ENCODE peak calls at places on chromosomes 13 and 19, in six cellular contexts. S is WTC11, O is K562, L is HepG2, H is HCT116, B is GM12878. D is an unnamed sample.

GRCh38 chr13:66805657-66806056 is 424.5 kb downstream of the PCDH9 start:
- DNase-seq in S (no peak), O (no peak), L (no peak), H (no peak), B (no peak), D (no peak)

GRCh38 chr13:34941835-34942731 is at the start of gene NBEA:
- DNase-seq in S (peak; percentile 92), O (peak; percentile 43), L (peak; percentile 19), H (peak; percentile 46), B (peak; percentile 16), D (peak; percentile 98)

GRCh38 chr13:59914556-59914955 is 249.2 kb downstream of the DIAPH3 start:
- DNase-seq in S (no peak), O (no peak), L (no peak), H (no peak), B (no peak), D (no peak)

GRCh38 chr13:51152713-51153112 is 41.6 kb upstream of the C13orf42 start:
- DNase-seq in S (no peak), O (no peak), L (no peak), H (no peak), B (no peak), D (peak; percentile 42)

GRCh38 chr19:47022541-47023447 is 3.2 kb downstream of the NPAS1 start:
- DNase-seq in S (no peak), O (no peak), L (no peak), H (no peak), B (no peak), D (no peak)

GRCh38 chr19:41001243-41001971 is 10.3 kb downstream of the CYP2B6 start:
- DNase-seq in S (peak; percentile 24), O (peak; percentile 19), L (no peak), H (peak; percentile 43), B (no peak), D (no peak)

GRCh38 chr13:30690282-30691188 is 44.8 kb upstream of the ALOX5AP start:
- DNase-seq in S (no peak), O (no peak), L (no peak), H (no peak), B (no peak), D (no peak)

GRCh38 chr19:12708641-12709040 is 12.2 kb upstream of the FBXW9 start:
- DNase-seq in S (no peak), O (no peak), L (no peak), H (no peak), B (no peak), D (no peak)

GRCh38 chr19:14149509-14149994 is 13.2 kb upstream of the ASF1B start:
- DNase-seq in S (no peak), O (no peak), L (no peak), H (no peak), B (no peak), D (no peak)

GRCh38 chr13:25920277-25920676 is 131.5 kb downstream of the SHISA2 start:
- DNase-seq in S (no peak), O (no peak), L (no peak), H (no peak), B (no peak), D (no peak)

GRCh38 chr19:31263317-31263716 is 85.9 kb downstream of the TSHZ3 start:
- DNase-seq in S (no peak), O (no peak), L (no peak), H (no peak), B (no peak), D (no peak)

GRCh38 chr19:54172764-54173699 is at the start of gene TMC4:
- DNase-seq in S (peak; percentile 88), O (peak; percentile 26), L (no peak), H (peak; percentile 63), B (no peak), D (peak; percentile 82)

GRCh38 chr19:17553256-17553655 is 2.2 kb upstream of the COLGALT1 start:
- DNase-seq in S (no peak), O (no peak), L (no peak), H (no peak), B (no peak), D (no peak)

GRCh38 chr13:78602561-78603239 is 652 bp downstream of the POU4F1 start:
- DNase-seq in S (peak; percentile 32), O (peak; percentile 16), L (no peak), H (no peak), B (no peak), D (no peak)

GRCh38 chr13:28679628-28680027 is 20.7 kb downstream of the POMP start:
- DNase-seq in S (no peak), O (no peak), L (peak; percentile 9), H (no peak), B (no peak), D (no peak)

GRCh38 chr19:13014921-13015280 is 19.6 kb downstream of the NFIX start:
- DNase-seq in S (no peak), O (no peak), L (no peak), H (no peak), B (no peak), D (no peak)

GRCh38 chr13:30148171-30148754 is 159.1 kb downstream of the KATNAL1 start:
- DNase-seq in S (no peak), O (no peak), L (no peak), H (no peak), B (no peak), D (no peak)

GRCh38 chr13:40379186-40379585 is 287.3 kb downstream of the FOXO1 start:
- DNase-seq in S (no peak), O (no peak), L (no peak), H (no peak), B (no peak), D (no peak)

GRCh38 chr13:33174491-33174890 is 111.1 kb downstream of the STARD13 start:
- DNase-seq in S (no peak), O (no peak), L (no peak), H (no peak), B (no peak), D (no peak)

GRCh38 chr19:50703915-50704548 is 15.6 kb downstream of the SHANK1 start:
- DNase-seq in S (no peak), O (peak; percentile 34), L (peak; percentile 10), H (peak; percentile 26), B (no peak), D (no peak)

GRCh38 chr13:22770891-22771290 is 409.9 kb upstream of the SGCG start:
- DNase-seq in S (no peak), O (no peak), L (no peak), H (no peak), B (no peak), D (no peak)

GRCh38 chr13:51467730-51468129 is 14.9 kb upstream of the INTS6 start:
- DNase-seq in S (no peak), O (no peak), L (no peak), H (no peak), B (no peak), D (no peak)

GRCh38 chr13:60398438-60398891 is 1.4 kb downstream of the TDRD3 start:
- DNase-seq in S (no peak), O (no peak), L (no peak), H (no peak), B (no peak), D (no peak)

GRCh38 chr13:99608345-99608744 is 107.1 kb downstream of the TM9SF2 start:
- DNase-seq in S (no peak), O (no peak), L (no peak), H (no peak), B (no peak), D (no peak)
- TF ChIP-seq ATF3 in S (no peak), O (no peak), L (no peak), H (no peak), B (no peak), D (no peak)

DNA sequence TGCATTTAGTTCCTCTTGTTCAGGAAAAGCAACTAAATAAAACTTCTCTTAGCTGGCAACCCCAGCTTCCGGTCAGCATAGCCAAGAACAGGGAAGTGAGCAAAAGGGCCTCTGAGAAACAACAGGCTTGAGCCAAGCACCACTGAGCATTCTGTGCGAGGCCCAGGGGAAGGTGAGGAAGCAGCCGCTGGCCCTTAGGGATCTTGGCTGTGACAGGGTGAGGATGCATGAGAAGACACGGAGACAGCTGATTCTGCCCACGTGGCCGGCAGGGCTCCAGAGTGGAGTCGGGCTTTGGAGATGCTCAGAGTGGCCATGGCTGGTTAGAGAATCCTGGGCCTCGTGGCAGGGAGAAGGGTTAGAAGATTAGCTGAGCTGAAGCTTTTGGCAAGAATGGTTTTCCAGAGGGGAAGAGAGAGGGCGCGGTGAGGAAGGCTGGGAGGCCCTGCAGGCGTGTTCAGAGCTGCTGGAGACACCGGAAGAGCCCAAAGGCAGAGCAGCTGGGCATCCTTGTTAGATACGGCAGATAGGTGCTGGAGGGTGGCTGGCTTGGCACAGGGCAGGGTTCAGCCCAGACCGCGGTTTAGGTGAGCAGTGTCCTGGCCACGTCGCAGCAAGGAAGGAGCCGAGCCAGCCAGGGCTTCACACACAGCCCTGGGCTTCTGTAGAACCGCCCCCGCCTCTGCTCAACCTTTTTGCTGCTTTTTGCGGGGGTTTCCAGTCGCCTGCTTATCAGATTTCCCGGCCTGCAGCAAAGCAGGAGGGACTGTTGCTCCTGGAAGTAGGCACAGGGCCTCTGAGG is 17.3 kb downstream of the UPF1 start:
- DNase-seq in S (no peak), O (no peak), L (no peak), H (no peak), B (no peak), D (no peak)
- TF ChIP-seq ATF3 in S (no peak), O (no peak), L (no peak), H (no peak), B (no peak), D (no peak)

DNA sequence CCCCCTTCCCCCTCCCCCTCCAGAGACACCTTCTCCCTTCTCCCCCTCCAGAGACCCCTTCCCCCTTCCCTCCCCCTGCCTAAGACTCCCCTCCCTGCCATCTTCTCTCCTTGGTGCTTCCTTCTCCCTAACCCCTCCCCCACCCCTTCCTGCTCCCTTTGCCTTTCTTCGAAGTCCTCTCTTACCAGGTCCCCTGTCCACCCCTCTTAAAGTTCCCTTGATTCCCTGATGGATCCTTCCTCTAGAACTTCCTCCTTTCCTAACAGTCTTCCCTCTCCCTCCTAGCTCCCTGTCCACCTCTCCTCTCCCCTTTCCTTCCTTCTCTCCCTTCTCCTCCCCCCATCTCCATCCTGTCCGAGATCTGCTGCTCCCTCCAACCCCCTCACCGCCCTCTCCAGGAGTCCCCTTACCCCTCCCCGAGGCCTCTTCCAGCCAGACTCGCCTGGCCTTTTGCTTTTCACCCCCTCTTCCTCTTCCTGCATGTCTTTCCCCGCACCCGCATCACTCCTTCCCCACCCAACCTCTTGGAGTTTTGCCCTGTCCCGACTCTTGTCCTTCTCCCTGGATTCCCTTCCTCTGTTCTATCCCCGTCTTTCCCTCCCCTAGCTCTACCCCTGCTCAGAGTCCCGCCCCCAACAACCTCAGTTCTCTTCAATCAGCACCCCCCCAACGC is 3.1 kb downstream of the TNFSF9 start:
- DNase-seq in S (peak; percentile 30), O (peak; percentile 29), L (no peak), H (no peak), B (no peak), D (no peak)
- TF ChIP-seq ATF3 in S (no peak), O (no peak), L (no peak), H (no peak), B (no peak), D (no peak)

GRCh38 chr13:110944968-110945952 is 30.4 kb upstream of the ANKRD10 start:
- DNase-seq in S (no peak), O (no peak), L (no peak), H (no peak), B (no peak), D (no peak)

GRCh38 chr13:110938662-110939421 is 24.0 kb upstream of the ANKRD10 start:
- DNase-seq in S (no peak), O (no peak), L (no peak), H (no peak), B (no peak), D (no peak)

GRCh38 chr13:110944121-110944967 is 29.5 kb upstream of the ANKRD10 start:
- DNase-seq in S (peak; percentile 33), O (peak; percentile 39), L (peak; percentile 52), H (peak; percentile 77), B (no peak), D (no peak)

GRCh38 chr13:110946171-110946570 is 31.3 kb upstream of the ANKRD10 start:
- DNase-seq in S (no peak), O (no peak), L (no peak), H (no peak), B (no peak), D (no peak)

GRCh38 chr13:110942248-110942981 is 27.5 kb upstream of the ANKRD10 start:
- DNase-seq in S (no peak), O (no peak), L (no peak), H (no peak), B (peak; percentile 64), D (no peak)
- TF ChIP-seq ATF3 in S (no peak), O (no peak), L (no peak), H (no peak), B (no peak), D (no peak)

D was measured in H1.